ENCODE peak calls at places on chromosome 14, in nine cellular contexts. Y is G401; E is Calu3; C is NCI-H1092; L is cardiac septum; S is stimulated activated CD4-positive, alpha-beta T cell treated with anti-CD3 and anti-CD28 coated beads, TNF-alpha, amount 100 ng/mL, for 24 hours; Q is WTC11; F is amygdala; M is cardiac muscle cell. B is an unnamed sample.

GRCh38 chr14:94115631-94116030 is 5.1 kb downstream of the IFI27 start:
- DNase-seq in C (no peak), Y (no peak), L (peak), M (no peak), Q (no peak), E (no peak), F (no peak), S (no peak), B (no peak)

GRCh38 chr14:97213720-97214119 is 416.5 kb downstream of the VRK1 start:
- DNase-seq in M (no peak), C (no peak), L (no peak), E (no peak), Q (no peak), Y (no peak), S (no peak), F (no peak), B (no peak)

GRCh38 chr14:94921870-94922585 is 152.1 kb upstream of the GSC start:
- DNase-seq in M (no peak), Y (no peak), C (no peak), Q (no peak), F (no peak), S (no peak), E (no peak), L (no peak), B (no peak)

GRCh38 chr14:29717906-29718305 is 209.7 kb downstream of the PRKD1 start:
- DNase-seq in Y (no peak), F (no peak), M (no peak), Q (no peak), S (no peak), C (no peak), E (no peak), L (no peak), B (no peak)

GRCh38 chr14:106308839-106309389 is 782.5 kb downstream of the TMEM121 start:
- DNase-seq in E (peak), Y (peak), L (no peak), S (peak), M (no peak), Q (peak), F (no peak), C (no peak), B (no peak)

GRCh38 chr14:57871487-57872080 is 5.7 kb upstream of the SLC35F4 start:
- DNase-seq in E (peak), Y (peak), Q (peak), F (peak), L (no peak), M (peak), C (peak), S (no peak), B (peak)

GRCh38 chr14:24734917-24735500 is 101.0 kb upstream of the GZMB start:
- DNase-seq in E (peak), M (peak), Y (peak), S (no peak), L (no peak), F (peak), Q (peak), C (peak), B (no peak)

GRCh38 chr14:92973265-92973797 is 50.4 kb downstream of the CHGA start:
- DNase-seq in E (peak), M (peak), Y (peak), L (peak), F (peak), Q (peak), S (no peak), C (peak), B (peak)

GRCh38 chr14:101078892-101079221 is 175.3 kb upstream of the RTL1 start:
- DNase-seq in E (no peak), Y (no peak), Q (peak), S (no peak), C (no peak), M (no peak), L (peak), F (no peak), B (peak)

GRCh38 chr14:95043314-95043713 is 114.0 kb downstream of the DICER1 start:
- DNase-seq in L (no peak), S (no peak), Q (no peak), C (no peak), Y (no peak), M (no peak), E (no peak), F (no peak), B (peak)

GRCh38 chr14:91395998-91396660 is 21.5 kb downstream of the CCDC88C start:
- DNase-seq in M (no peak), S (no peak), Q (no peak), C (no peak), Y (no peak), F (no peak), E (no peak), L (no peak), B (no peak)

GRCh38 chr14:60327447-60328331 is 78.7 kb downstream of the PPM1A start:
- DNase-seq in L (no peak), Y (peak), Q (peak), C (peak), M (peak), S (peak), F (peak), E (peak), B (peak)

GRCh38 chr14:36418937-36419336 is 98.5 kb upstream of the MBIP start:
- DNase-seq in F (no peak), C (no peak), L (no peak), Q (no peak), S (no peak), Y (no peak), M (no peak), E (no peak), B (no peak)

GRCh38 chr14:57835751-57836150 is 30.1 kb downstream of the SLC35F4 start:
- DNase-seq in M (no peak), S (no peak), Y (peak), L (no peak), E (no peak), Q (no peak), F (no peak), C (no peak), B (no peak)

GRCh38 chr14:85532981-85533820 is 3.3 kb downstream of the FLRT2 start:
- DNase-seq in L (peak), M (peak), C (peak), E (no peak), Q (peak), F (peak), S (no peak), Y (no peak), B (peak)

GRCh38 chr14:77849711-77850110 is 49.8 kb downstream of the ADCK1 start:
- DNase-seq in F (no peak), L (no peak), Q (no peak), M (no peak), C (no peak), E (no peak), S (no peak), Y (no peak), B (no peak)

GRCh38 chr14:89041245-89041585 is 216.8 kb downstream of the TTC8 start:
- DNase-seq in C (peak), L (no peak), M (no peak), E (peak), Q (no peak), F (no peak), Y (no peak), S (no peak), B (no peak)

GRCh38 chr14:69002069-69002468 is 23.0 kb upstream of the ACTN1 start:
- DNase-seq in C (no peak), E (peak), L (peak), Y (peak), F (no peak), M (peak), S (no peak), Q (peak), B (no peak)

GRCh38 chr14:76421662-76422061 is 45.7 kb downstream of the ESRRB start:
- DNase-seq in Y (no peak), S (no peak), Q (peak), C (no peak), M (no peak), L (no peak), F (no peak), E (no peak), B (no peak)

GRCh38 chr14:21241218-21241819 is 27.9 kb downstream of the HNRNPC start:
- DNase-seq in C (no peak), L (no peak), Y (peak), Q (no peak), F (no peak), S (no peak), E (no peak), M (no peak), B (no peak)

GRCh38 chr14:89214221-89214965 is 202.6 kb downstream of the FOXN3 start:
- DNase-seq in L (no peak), S (no peak), E (peak), Y (peak), Q (no peak), C (peak), M (no peak), F (peak), B (peak)

GRCh38 chr14:54438703-54439102 is 2.5 kb downstream of the CNIH1 start:
- DNase-seq in Q (no peak), E (no peak), C (no peak), M (no peak), Y (no peak), F (no peak), L (no peak), S (no peak), B (no peak)

GRCh38 chr14:76501156-76501555 is 125.2 kb downstream of the ESRRB start:
- DNase-seq in L (no peak), M (no peak), F (no peak), Y (no peak), S (no peak), C (no peak), Q (no peak), E (no peak), B (no peak)